ENCODE peak calls at places on chromosome 3, in nine cellular contexts. V is CD8-positive, alpha-beta T cell; Z is ascending aorta; H is CD4-positive, CD25-positive, alpha-beta regulatory T cell; L is adrenal gland; I is heart right ventricle; O is psoas muscle; M is naive thymus-derived CD4-positive, alpha-beta T cell; A is Panc1. K is an unnamed sample.
A peak's percentile ranks its signal among the peaks of the same experiment; 100 is the strongest.

GRCh38 chr3:14482271-14482721 is 57.8 kb downstream of the GRIP2 start:
- DNase-seq in I (peak; percentile 66), H (no peak), O (no peak), Z (no peak), L (no peak), M (no peak), V (no peak), A (no peak), K (peak; percentile 21)

GRCh38 chr3:13515786-13516783 is 32.8 kb upstream of the FBLN2 start:
- DNase-seq in H (no peak), A (no peak), I (peak; percentile 44), O (peak; percentile 64), Z (no peak), L (no peak), V (no peak), M (no peak), K (no peak)

GRCh38 chr3:140128217-140129137 is 193.5 kb downstream of the CLSTN2 start:
- DNase-seq in M (no peak), Z (no peak), V (no peak), O (peak; percentile 21), I (peak; percentile 23), A (peak; percentile 30), L (peak; percentile 26), H (no peak), K (peak; percentile 77)

GRCh38 chr3:154089416-154090115 is 31.6 kb upstream of the ARHGEF26 start:
- DNase-seq in M (no peak), H (no peak), A (no peak), V (no peak), I (no peak), O (no peak), L (no peak), Z (no peak), K (no peak)

GRCh38 chr3:173744479-173744878 is 346.9 kb downstream of the NLGN1 start:
- DNase-seq in I (no peak), Z (no peak), A (no peak), M (no peak), V (no peak), L (no peak), O (no peak), H (no peak), K (no peak)

GRCh38 chr3:4083225-4084015 is 219.7 kb upstream of the SETMAR start:
- DNase-seq in M (no peak), L (no peak), I (no peak), Z (no peak), H (no peak), V (no peak), A (no peak), O (no peak), K (no peak)

GRCh38 chr3:24523988-24524727 is 29.5 kb upstream of the THRB start:
- DNase-seq in H (no peak), Z (no peak), M (no peak), V (no peak), I (no peak), A (no peak), O (no peak), L (no peak), K (no peak)

GRCh38 chr3:81419196-81419595 is 342.2 kb downstream of the GBE1 start:
- DNase-seq in I (no peak), L (no peak), O (no peak), A (no peak), Z (no peak), V (no peak), H (no peak), M (no peak), K (no peak)

GRCh38 chr3:38616658-38617057 is 32.8 kb downstream of the SCN5A start:
- DNase-seq in O (no peak), V (no peak), M (no peak), L (no peak), H (no peak), A (no peak), Z (no peak), I (no peak), K (no peak)

GRCh38 chr3:186824430-186825139 is 17.9 kb upstream of the ADIPOQ start:
- DNase-seq in A (no peak), I (no peak), V (no peak), L (no peak), M (no peak), O (no peak), H (no peak), Z (peak; percentile 61), K (no peak)

GRCh38 chr3:160935413-160936095 is 169.6 kb downstream of the B3GALNT1 start:
- DNase-seq in M (no peak), Z (no peak), A (no peak), O (no peak), I (no peak), L (peak; percentile 58), V (no peak), H (no peak), K (no peak)

GRCh38 chr3:186361612-186362408 is at the start of gene DGKG:
- DNase-seq in M (no peak), Z (peak; percentile 87), L (peak; percentile 39), I (peak; percentile 58), O (peak; percentile 40), H (no peak), A (no peak), V (no peak), K (no peak)

GRCh38 chr3:183895296-183895695 is 10.6 kb upstream of the PARL start:
- DNase-seq in I (no peak), O (no peak), A (peak; percentile 42), V (peak; percentile 39), Z (no peak), M (peak; percentile 49), H (peak; percentile 57), L (peak; percentile 33), K (peak; percentile 50)

GRCh38 chr3:101873619-101874018 is 24.3 kb downstream of the NFKBIZ start:
- DNase-seq in L (no peak), H (no peak), V (no peak), M (no peak), A (no peak), I (no peak), Z (no peak), O (no peak), K (no peak)

GRCh38 chr3:143482106-143483088 is 362.8 kb downstream of the CHST2 start:
- DNase-seq in M (no peak), Z (no peak), V (no peak), H (no peak), I (no peak), L (no peak), O (no peak), A (no peak), K (no peak)

GRCh38 chr3:98812851-98813374 is 49.8 kb downstream of the ST3GAL6 start:
- DNase-seq in H (peak; percentile 14), V (no peak), O (no peak), A (no peak), I (no peak), Z (no peak), M (peak; percentile 3), L (no peak), K (peak; percentile 61)

GRCh38 chr3:21752749-21753347 is 1.8 kb upstream of the ZNF385D start:
- DNase-seq in Z (no peak), H (no peak), O (no peak), A (no peak), I (peak; percentile 54), M (no peak), V (no peak), L (peak; percentile 8), K (peak; percentile 61)

GRCh38 chr3:45896956-45897355 is 10.6 kb downstream of the CCR9 start:
- DNase-seq in A (no peak), H (no peak), L (no peak), M (no peak), I (no peak), Z (no peak), O (no peak), V (no peak), K (no peak)

GRCh38 chr3:193812078-193812725 is 219.2 kb downstream of the OPA1 start:
- DNase-seq in Z (no peak), L (no peak), A (no peak), H (no peak), I (no peak), M (no peak), V (no peak), O (no peak), K (peak; percentile 88)
- H3K27me3 ChIP-seq in Z (no peaks in the 10 kb centered on the region), L (no peaks in the 10 kb centered on the region), A (no peaks in the 10 kb centered on the region), H (no peaks in the 10 kb centered on the region), I (peaks cover 18% of the 10 kb centered on the region), M (no peaks in the 10 kb centered on the region), V (no peaks in the 10 kb centered on the region), O (no peaks in the 10 kb centered on the region), K (no peaks in the 10 kb centered on the region)

DNA sequence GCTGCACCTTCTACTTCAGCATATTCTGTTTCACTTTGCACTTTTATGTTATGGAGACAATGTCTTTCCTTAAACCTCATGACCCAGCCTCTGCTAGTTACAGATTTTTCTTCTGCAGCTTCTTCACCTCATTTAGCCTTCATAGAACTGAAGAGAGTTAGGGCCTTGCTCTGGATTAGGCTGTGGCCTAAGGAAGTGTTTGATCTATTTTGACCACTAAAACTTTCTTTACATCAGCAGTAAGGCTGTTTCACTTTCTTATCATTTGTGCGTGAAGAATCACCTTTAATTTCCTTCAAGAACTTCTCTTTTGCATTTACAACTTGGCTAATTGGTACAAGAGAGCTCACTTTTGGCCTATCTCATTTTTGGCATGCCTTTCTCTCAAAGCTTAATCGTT is 40.9 kb downstream of the PHLDB2 start:
- DNase-seq in O (no peak), V (no peak), A (no peak), L (no peak), I (no peak), Z (no peak), H (no peak), M (no peak), K (no peak)
- H3K4me1 ChIP-seq in O (no peaks in the 10 kb centered on the region), V (no peaks in the 10 kb centered on the region), A (no peaks in the 10 kb centered on the region), L (no peaks in the 10 kb centered on the region), I (peaks cover 28% of the 10 kb centered on the region), Z (no peaks in the 10 kb centered on the region), H (no peaks in the 10 kb centered on the region), M (no peaks in the 10 kb centered on the region), K (no peaks in the 10 kb centered on the region)

DNA sequence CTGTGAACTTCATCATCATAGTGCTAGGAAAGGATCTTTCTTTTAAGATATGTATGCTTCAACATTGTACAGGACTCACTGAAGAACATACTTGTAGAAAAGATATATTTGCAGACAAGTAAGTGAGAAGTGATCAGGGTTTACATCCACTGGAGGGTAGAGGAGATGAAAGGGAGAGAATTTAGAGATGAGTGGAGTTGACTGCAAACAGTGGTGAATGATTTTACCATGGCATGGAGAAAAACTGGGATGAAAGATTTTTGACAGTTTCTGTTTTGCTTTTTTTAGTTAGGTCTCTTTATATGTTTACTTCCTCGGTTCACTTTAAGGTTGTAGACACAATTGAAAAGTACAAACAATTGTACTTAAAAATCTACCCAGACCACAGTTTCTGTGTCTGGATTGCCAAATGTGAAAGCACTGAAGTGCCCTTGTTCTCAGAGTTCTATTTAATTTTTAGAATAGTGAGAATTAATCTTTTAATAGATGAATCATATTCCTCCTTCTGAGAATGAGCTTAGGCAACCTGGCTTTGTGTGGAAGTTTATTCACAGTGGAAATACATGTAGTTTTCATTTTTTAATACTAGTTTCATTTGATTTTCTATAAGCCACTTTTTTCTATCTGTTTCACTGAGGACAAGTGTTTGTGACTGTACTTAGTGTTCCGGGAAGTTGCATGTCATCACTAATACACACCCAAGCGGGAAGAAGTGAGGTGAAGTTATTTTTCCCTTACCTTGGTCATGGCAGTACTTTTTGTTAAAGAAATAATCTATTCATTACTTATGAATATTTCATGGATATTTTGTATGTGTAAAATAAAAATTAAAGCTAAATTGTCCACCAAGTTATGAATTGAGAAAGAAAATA is 1.8 kb upstream of the GPR171 start:
- DNase-seq in V (no peak), I (no peak), H (no peak), A (no peak), O (no peak), Z (no peak), M (peak; percentile 29), L (no peak), K (no peak)
- H3K36me3 ChIP-seq in V (no peaks in the 10 kb centered on the region), I (no peaks in the 10 kb centered on the region), H (no peaks in the 10 kb centered on the region), A (no peaks in the 10 kb centered on the region), O (no peaks in the 10 kb centered on the region), Z (no peaks in the 10 kb centered on the region), M (no peaks in the 10 kb centered on the region), L (no peaks in the 10 kb centered on the region), K (no peaks in the 10 kb centered on the region)

GRCh38 chr3:194030372-194030771 is 105.6 kb upstream of the HES1 start:
- DNase-seq in H (no peak), M (no peak), V (no peak), A (no peak), I (no peak), O (no peak), L (no peak), Z (no peak), K (no peak)
- H3K27me3 ChIP-seq in H (peaks cover 1% of the 10 kb centered on the region), M (no peaks in the 10 kb centered on the region), V (no peaks in the 10 kb centered on the region), A (no peaks in the 10 kb centered on the region), I (peaks cover 55% of the 10 kb centered on the region), O (no peaks in the 10 kb centered on the region), L (peaks cover 7% of the 10 kb centered on the region), Z (no peaks in the 10 kb centered on the region), K (no peaks in the 10 kb centered on the region)

K was measured in HAP-1.